ENCODE peak calls at places on chromosomes 1 and 21, in nine cellular contexts. F is HCT116, B is PC-3, T is hepatocyte, L is MM.1S, H is OCI-LY7, I is GM23338, G is neural progenitor cell, U is SK-N-SH. M is an unnamed sample.

GRCh38 chr21:44764319-44765230 is 37.0 kb downstream of the UBE2G2 start:
- DNase-seq in B (peak; percentile 15), G (peak; percentile 39), I (no peak), H (no peak), T (no peak), L (no peak), F (no peak), U (peak; percentile 50), M (peak; percentile 22)

GRCh38 chr1:63124666-63125191 is 197.6 kb upstream of the FOXD3 start:
- DNase-seq in F (no peak), H (no peak), L (peak; percentile 64), T (no peak), I (no peak), B (peak; percentile 33), U (no peak), G (no peak), M (peak; percentile 84)

GRCh38 chr1:204296431-204296988 is 63.2 kb downstream of the PLEKHA6 start:
- DNase-seq in F (no peak), H (no peak), G (peak; percentile 31), T (no peak), U (no peak), I (peak; percentile 55), L (no peak), B (peak; percentile 29), M (peak; percentile 65)

GRCh38 chr21:33231526-33231925 is 1.8 kb downstream of the IFNAR2 start:
- DNase-seq in U (no peak), L (no peak), B (no peak), T (no peak), F (no peak), I (no peak), H (no peak), G (no peak), M (no peak)

GRCh38 chr1:31007462-31007991 is 58.0 kb downstream of the PUM1 start:
- DNase-seq in T (peak; percentile 52), L (no peak), F (no peak), U (no peak), I (no peak), H (no peak), B (peak; percentile 27), G (no peak), M (peak; percentile 90)

GRCh38 chr1:37153116-37153515 is 118.8 kb upstream of the GRIK3 start:
- DNase-seq in L (no peak), U (no peak), T (no peak), H (no peak), I (no peak), F (no peak), G (no peak), B (no peak), M (no peak)

GRCh38 chr1:40182956-40183710 is 21.9 kb downstream of the RLF start:
- DNase-seq in G (peak; percentile 47), U (no peak), H (peak; percentile 48), B (peak; percentile 59), T (peak; percentile 30), F (peak; percentile 12), I (peak; percentile 73), L (no peak), M (peak; percentile 56)

GRCh38 chr1:15826810-15827507 is 19.5 kb upstream of the UQCRHL start:
- DNase-seq in U (no peak), F (no peak), H (no peak), B (no peak), G (no peak), I (no peak), L (no peak), T (no peak), M (no peak)

GRCh38 chr1:86773331-86774288 is 69.2 kb downstream of the SH3GLB1 start:
- DNase-seq in H (peak; percentile 73), I (no peak), G (no peak), F (no peak), B (peak; percentile 68), U (no peak), L (no peak), T (no peak), M (peak; percentile 31)

GRCh38 chr1:225958041-225958440 is 17.0 kb upstream of the LEFTY2 start:
- DNase-seq in U (no peak), I (no peak), G (no peak), B (no peak), T (no peak), H (no peak), F (no peak), L (no peak), M (no peak)

GRCh38 chr1:6092211-6092610 is 46.5 kb downstream of the KCNAB2 start:
- DNase-seq in B (no peak), F (no peak), I (no peak), L (no peak), H (no peak), T (no peak), U (no peak), G (no peak), M (no peak)

GRCh38 chr1:39732730-39733129 is 6.0 kb upstream of the PPIE start:
- DNase-seq in B (no peak), F (no peak), L (no peak), U (no peak), H (no peak), G (no peak), I (no peak), T (no peak), M (peak; percentile 28)

GRCh38 chr1:180167721-180168467 is 13.2 kb downstream of the QSOX1 start:
- DNase-seq in G (peak; percentile 30), T (peak; percentile 86), H (no peak), L (no peak), F (peak; percentile 80), I (peak; percentile 92), B (peak; percentile 93), U (no peak), M (no peak)

DNA sequence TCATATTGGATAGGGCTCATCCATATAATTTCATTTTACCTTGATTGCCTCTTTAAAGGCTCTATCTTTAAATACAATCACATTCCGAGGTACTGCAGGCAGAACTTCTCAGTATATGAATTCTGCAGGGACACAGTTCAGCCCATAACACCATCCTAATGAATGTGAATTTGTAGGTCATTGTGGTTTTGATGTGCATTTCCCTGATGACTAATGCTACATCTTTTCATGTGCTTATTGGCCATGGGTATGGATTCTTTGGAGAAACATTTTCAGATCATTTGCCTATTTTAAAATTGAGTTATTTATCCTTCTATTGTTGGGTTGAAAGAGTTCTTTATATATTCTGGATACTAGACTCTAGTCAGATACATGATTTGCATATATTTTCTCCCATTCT is 9.6 kb upstream of the RPS6KC1 start:
- DNase-seq in F (no peak), L (no peak), I (no peak), T (no peak), H (no peak), B (peak; percentile 40), G (no peak), U (no peak), M (peak; percentile 64)
- TF ChIP-seq EZH2phosphoT487 in F (no peak), L (no peak), I (no peak), T (no peak), H (no peak), B (no peak), G (no peak), U (no peak), M (no peak)

GRCh38 chr1:88813474-88813873 is 77.9 kb downstream of the GTF2B start:
- DNase-seq in T (no peak), L (no peak), I (no peak), U (no peak), B (no peak), H (no peak), F (no peak), G (no peak), M (no peak)
- H3K36me3 ChIP-seq in T (no peaks in the 10 kb centered on the region), L (peaks cover 6% of the 10 kb centered on the region), I (peaks cover 4% of the 10 kb centered on the region), U (peaks cover 61% of the 10 kb centered on the region), B (peaks cover 7% of the 10 kb centered on the region), H (peaks cover 69% of the 10 kb centered on the region), F (peaks cover 4% of the 10 kb centered on the region), G (peaks cover 7% of the 10 kb centered on the region), M (peaks cover 11% of the 10 kb centered on the region)

GRCh38 chr1:13799502-13800283 is 99.7 kb downstream of the PRDM2 start:
- DNase-seq in T (no peak), U (no peak), G (no peak), I (no peak), B (peak; percentile 14), F (no peak), L (no peak), H (no peak), M (no peak)

GRCh38 chr1:13801232-13801631 is 101.2 kb downstream of the PRDM2 start:
- DNase-seq in I (no peak), U (no peak), B (peak; percentile 36), H (no peak), G (no peak), L (no peak), F (no peak), T (no peak), M (no peak)

GRCh38 chr1:13803546-13804239 is 103.7 kb downstream of the PRDM2 start:
- DNase-seq in G (no peak), I (no peak), H (no peak), F (no peak), U (no peak), T (no peak), L (no peak), B (no peak), M (no peak)

GRCh38 chr1:13802782-13803545 is 103.0 kb downstream of the PRDM2 start:
- DNase-seq in T (no peak), H (no peak), L (no peak), F (no peak), G (no peak), U (no peak), B (no peak), I (no peak), M (no peak)

DNA sequence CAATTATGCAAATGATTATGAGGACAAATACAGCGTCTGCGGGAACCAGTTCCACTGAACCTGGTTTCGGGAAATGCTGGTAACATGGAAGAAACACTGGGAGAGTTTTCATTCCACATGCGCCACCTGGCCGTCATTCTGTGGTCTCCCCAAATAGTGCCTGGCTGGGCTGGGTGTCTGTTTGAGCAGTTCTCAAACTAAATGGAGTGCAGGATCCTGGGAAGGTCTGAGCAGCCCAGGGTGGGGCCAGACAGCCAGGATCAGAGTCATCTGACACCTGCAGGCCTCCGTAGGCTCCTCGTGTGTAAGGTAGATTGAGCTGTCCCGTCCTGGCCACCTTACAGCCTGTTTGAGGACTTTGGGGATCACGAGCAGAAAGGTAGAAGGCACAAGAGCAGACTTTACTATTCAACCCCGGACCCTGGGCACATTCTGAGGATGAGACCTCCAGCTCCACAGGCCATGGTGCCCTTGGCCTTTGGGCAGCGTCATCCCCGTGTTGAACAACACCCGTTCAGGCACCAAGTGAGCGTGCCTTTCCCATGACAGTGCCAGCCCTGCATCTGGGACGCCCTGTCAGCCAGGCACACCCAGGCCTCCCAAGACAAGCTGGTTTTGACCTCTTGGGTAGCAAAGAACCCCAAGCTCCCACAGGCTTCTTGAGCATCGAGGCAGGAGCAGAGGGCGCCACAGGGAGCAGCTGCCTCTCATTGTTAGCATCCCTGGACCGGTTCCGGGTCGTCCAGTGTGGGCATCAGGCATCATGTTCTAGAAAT is 101.9 kb downstream of the PRDM2 start:
- DNase-seq in I (peak; percentile 42), G (no peak), L (no peak), T (no peak), F (no peak), B (no peak), H (no peak), U (no peak), M (no peak)
- H2AFZ ChIP-seq in I (no peak overlapping the region), G (no peak overlapping the region), L (no peak overlapping the region), T (no peak overlapping the region), F (no peak overlapping the region), B (no peak overlapping the region), H (no peak overlapping the region), U (no peak overlapping the region), M (no peak overlapping the region)

DNA sequence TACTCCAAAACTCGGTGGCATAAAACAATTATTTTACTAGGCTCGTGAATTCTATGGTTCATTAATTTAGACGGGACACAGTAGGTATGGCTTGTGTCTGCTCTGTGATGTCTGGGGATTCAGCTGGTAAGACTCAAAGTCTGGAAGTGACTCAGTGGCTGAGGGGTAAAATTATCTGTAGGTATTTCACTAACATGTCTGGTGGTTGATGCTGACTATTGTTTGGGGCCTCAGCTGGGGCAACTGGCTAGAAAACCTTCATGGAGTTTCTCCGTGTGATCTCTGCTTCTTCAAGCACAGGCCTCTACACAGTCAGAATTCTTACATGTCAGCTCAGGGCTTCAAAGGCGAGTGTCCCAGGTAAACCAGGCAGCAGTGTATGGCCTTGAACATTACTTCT is 41.2 kb upstream of the KLF17 start:
- DNase-seq in G (no peak), U (no peak), H (no peak), T (no peak), F (no peak), B (no peak), L (no peak), I (no peak), M (peak; percentile 38)
- TF ChIP-seq EZH2phosphoT487 in G (no peak), U (no peak), H (no peak), T (no peak), F (no peak), B (no peak), L (no peak), I (no peak), M (no peak)